ENCODE peak calls at places on chromosomes 12 and 14, in ten cellular contexts. N is mammary epithelial cell; A is Right ventricle myocardium superior; F is activated T-helper 1 cell treated with Interleukin-2 at 50 U/mL for 16 hours; D is hippocampal formation; K is BJ; Y is HT1080; G is CD8-positive, alpha-beta memory T cell; L is body of pancreas; P is NB4. T is an unnamed sample.

GRCh38 chr12:9049520-9050133 is 60.3 kb downstream of the KLRG1 start:
- DNase-seq in Y (peak; percentile 37), L (no peak), A (no peak), N (peak; percentile 28), P (peak; percentile 65), F (no peak), G (peak; percentile 44), K (no peak), D (peak; percentile 21), T (peak; percentile 52)

GRCh38 chr12:132469423-132469822 is 20.5 kb upstream of the FBRSL1 start:
- DNase-seq in L (no peak), F (no peak), N (no peak), P (peak; percentile 84), G (no peak), A (no peak), Y (no peak), K (no peak), D (no peak), T (no peak)

GRCh38 chr12:38886064-38886463 is 19.3 kb downstream of the CPNE8 start:
- DNase-seq in D (no peak), F (no peak), P (no peak), N (peak; percentile 83), K (no peak), L (peak; percentile 45), G (no peak), Y (peak; percentile 70), A (peak; percentile 52), T (no peak)

GRCh38 chr12:51949342-51950030 is 2.0 kb upstream of the ACVR1B start:
- DNase-seq in Y (no peak), P (peak; percentile 83), L (no peak), K (no peak), F (no peak), G (no peak), D (no peak), A (no peak), N (no peak), T (no peak)

GRCh38 chr12:42568952-42569916 is 20.3 kb downstream of the PRICKLE1 start:
- DNase-seq in L (no peak), N (peak; percentile 48), K (peak; percentile 33), Y (peak; percentile 60), A (no peak), P (peak; percentile 67), F (no peak), G (no peak), D (peak; percentile 22), T (peak; percentile 55)

GRCh38 chr12:62799126-62799736 is 135.7 kb downstream of the PPM1H start:
- DNase-seq in K (no peak), D (peak; percentile 39), N (peak; percentile 36), A (no peak), F (no peak), Y (peak; percentile 70), P (peak; percentile 81), L (peak; percentile 64), G (peak; percentile 19), T (peak; percentile 92)

GRCh38 chr14:49946320-49947141 is 53.6 kb downstream of the ARF6 start:
- DNase-seq in L (peak; percentile 46), Y (peak; percentile 84), F (no peak), K (peak; percentile 49), N (peak; percentile 72), P (no peak), D (peak; percentile 59), G (no peak), A (no peak), T (no peak)

GRCh38 chr14:58815781-58816297 is 178.1 kb downstream of the DACT1 start:
- DNase-seq in D (no peak), K (no peak), L (no peak), N (no peak), G (no peak), F (no peak), A (no peak), P (no peak), Y (no peak), T (no peak)

GRCh38 chr12:42364692-42365091 is 38.7 kb downstream of the PPHLN1 start:
- DNase-seq in L (no peak), K (no peak), A (no peak), F (no peak), Y (no peak), G (no peak), D (no peak), N (no peak), P (no peak), T (peak; percentile 5)

GRCh38 chr12:95815635-95816212 is 25.2 kb upstream of the NTN4 start:
- DNase-seq in L (no peak), D (peak; percentile 64), K (no peak), G (no peak), P (peak; percentile 42), Y (no peak), F (no peak), N (peak; percentile 30), A (no peak), T (no peak)

GRCh38 chr12:10395390-10395998 is 5.7 kb upstream of the KLRK1 start:
- DNase-seq in Y (peak; percentile 80), G (peak; percentile 79), D (no peak), K (peak; percentile 77), F (no peak), L (peak; percentile 28), N (peak; percentile 91), P (peak; percentile 90), A (no peak), T (no peak)

GRCh38 chr12:122813310-122813713 is 21.9 kb upstream of the HIP1R start:
- DNase-seq in D (no peak), P (peak; percentile 91), F (no peak), Y (no peak), K (no peak), G (no peak), L (no peak), A (no peak), N (no peak), T (no peak)

GRCh38 chr14:99522934-99523660 is 41.9 kb downstream of the CCNK start:
- DNase-seq in P (no peak), K (no peak), Y (no peak), L (no peak), G (no peak), F (no peak), D (no peak), A (peak; percentile 39), N (no peak), T (peak; percentile 89)

GRCh38 chr12:12432373-12432772 is 75.5 kb downstream of the BORCS5 start:
- DNase-seq in D (no peak), A (no peak), K (peak; percentile 59), N (peak; percentile 68), P (no peak), L (peak; percentile 57), F (no peak), Y (no peak), G (no peak), T (no peak)

GRCh38 chr14:105092124-105092911 is 27.1 kb upstream of the GPR132 start:
- DNase-seq in G (no peak), N (no peak), L (peak; percentile 57), Y (no peak), A (peak; percentile 48), K (no peak), P (no peak), F (no peak), D (no peak), T (peak; percentile 26)

GRCh38 chr14:20556500-20557211 is 4.2 kb downstream of the RNASE9 start:
- DNase-seq in N (no peak), D (no peak), F (no peak), A (no peak), L (no peak), Y (no peak), K (no peak), G (no peak), P (peak; percentile 33), T (no peak)

GRCh38 chr12:83042441-83043215 is 355.9 kb downstream of the TMTC2 start:
- DNase-seq in D (no peak), Y (peak; percentile 3), G (no peak), F (no peak), K (peak; percentile 18), P (no peak), L (peak; percentile 12), A (no peak), N (no peak), T (peak; percentile 78)

GRCh38 chr14:39034481-39035296 is 68.3 kb downstream of the SEC23A start:
- DNase-seq in D (no peak), A (no peak), Y (no peak), F (no peak), L (no peak), G (no peak), P (no peak), K (no peak), N (no peak), T (peak; percentile 69)

GRCh38 chr12:690466-690865 is 27.2 kb upstream of the NINJ2 start:
- DNase-seq in D (no peak), K (no peak), A (no peak), Y (no peak), G (no peak), P (no peak), F (no peak), N (no peak), L (no peak), T (peak; percentile 37)

GRCh38 chr14:55220230-55220629 is 28.8 kb upstream of the DLGAP5 start:
- DNase-seq in K (no peak), N (peak; percentile 23), G (no peak), P (no peak), D (no peak), L (no peak), F (no peak), Y (peak; percentile 58), A (no peak), T (no peak)

GRCh38 chr12:131346578-131347344 is 364.1 kb upstream of the SFSWAP start:
- DNase-seq in A (no peak), D (no peak), K (no peak), Y (no peak), F (no peak), P (no peak), G (no peak), L (no peak), N (no peak), T (no peak)

GRCh38 chr14:53670701-53671100 is 285.9 kb downstream of the BMP4 start:
- DNase-seq in N (peak; percentile 88), F (no peak), L (no peak), Y (peak; percentile 74), G (no peak), A (no peak), D (no peak), K (peak; percentile 29), P (no peak), T (no peak)

GRCh38 chr12:47905313-47905730 is 528 bp upstream of the VDR start:
- DNase-seq in L (peak; percentile 88), G (no peak), P (no peak), A (peak; percentile 63), F (no peak), K (no peak), Y (no peak), D (no peak), N (peak; percentile 82), T (no peak)

GRCh38 chr14:105093426-105094192 is 28.4 kb upstream of the GPR132 start:
- DNase-seq in G (peak; percentile 55), P (peak; percentile 64), F (peak; percentile 42), L (peak; percentile 80), Y (peak; percentile 57), D (no peak), N (peak; percentile 83), A (peak; percentile 86), K (no peak), T (peak; percentile 94)

GRCh38 chr12:55019784-55020183 is at the start of gene NEUROD4:
- DNase-seq in N (peak; percentile 68), F (no peak), L (peak; percentile 59), Y (peak; percentile 64), G (peak; percentile 5), D (peak; percentile 9), A (peak; percentile 54), P (peak; percentile 61), K (no peak), T (peak; percentile 96)

GRCh38 chr14:90871605-90872233 is 55.5 kb upstream of the TTC7B start:
- DNase-seq in A (no peak), L (no peak), F (no peak), P (peak; percentile 18), N (peak; percentile 84), D (no peak), Y (peak; percentile 70), K (no peak), G (no peak), T (no peak)

GRCh38 chr12:109625131-109625559 is 51.6 kb downstream of the MVK start:
- DNase-seq in F (no peak), L (no peak), P (no peak), K (no peak), Y (peak; percentile 45), D (peak; percentile 89), G (no peak), N (peak; percentile 11), A (peak; percentile 44), T (no peak)

GRCh38 chr12:71688961-71689570 is 3.2 kb downstream of the TMEM19 start:
- DNase-seq in P (no peak), F (no peak), D (no peak), G (no peak), Y (no peak), L (no peak), N (no peak), K (no peak), A (no peak), T (no peak)

T was measured in neural progenitor cell.